ENCODE peak calls at places on chromosomes 1 and 21, in eight cellular contexts. S is A549, Z is adrenal gland, L is GM12892, D is esophagus squamous epithelium, Q is HCT116, O is stomach, F is body of pancreas. M is an unnamed sample.

GRCh38 chr1:6448749-6449631 is 17.0 kb downstream of the TNFRSF25 start:
- DNase-seq in S (no peak), Z (no peak), L (no peak), D (no peak), Q (no peak), O (peak; percentile 50), F (no peak), M (no peak)

GRCh38 chr1:246947255-246947654 is 15.5 kb upstream of the AHCTF1 start:
- DNase-seq in S (no peak), Z (peak; percentile 68), L (no peak), D (no peak), Q (no peak), O (peak; percentile 26), F (peak; percentile 23), M (no peak)

GRCh38 chr1:95126846-95127245 is 9.7 kb downstream of the TLCD4 start:
- DNase-seq in S (no peak), Z (no peak), L (no peak), D (no peak), Q (no peak), O (no peak), F (no peak), M (no peak)

GRCh38 chr1:62438163-62438562 is 1.3 kb downstream of the USP1 start:
- DNase-seq in S (no peak), Z (no peak), L (no peak), D (no peak), Q (no peak), O (no peak), F (no peak), M (no peak)

GRCh38 chr1:153087692-153088091 is 6.6 kb downstream of the SPRR2E start:
- DNase-seq in S (no peak), Z (no peak), L (no peak), D (no peak), Q (no peak), O (no peak), F (no peak), M (no peak)

GRCh38 chr1:16925635-16926490 is 4.1 kb downstream of the CROCC start:
- DNase-seq in S (no peak), Z (no peak), L (no peak), D (no peak), Q (no peak), O (no peak), F (no peak), M (no peak)

GRCh38 chr1:56376188-56376984 is 203.0 kb downstream of the PLPP3 start:
- DNase-seq in S (no peak), Z (no peak), L (no peak), D (no peak), Q (peak; percentile 19), O (peak; percentile 26), F (no peak), M (peak; percentile 52)

GRCh38 chr1:67760030-67760821 is 73.0 kb downstream of the GNG12 start:
- DNase-seq in S (peak; percentile 62), Z (peak; percentile 50), L (peak; percentile 42), D (no peak), Q (peak; percentile 54), O (peak; percentile 76), F (peak; percentile 66), M (no peak)

GRCh38 chr21:38080888-38081287 is 164.6 kb upstream of the KCNJ6 start:
- DNase-seq in S (no peak), Z (no peak), L (no peak), D (no peak), Q (no peak), O (no peak), F (no peak), M (no peak)

GRCh38 chr1:14476170-14476955 is 122.1 kb upstream of the KAZN start:
- DNase-seq in S (no peak), Z (no peak), L (no peak), D (no peak), Q (no peak), O (no peak), F (no peak), M (peak; percentile 49)

GRCh38 chr1:44576456-44577150 is 97.7 kb downstream of the TMEM53 start:
- DNase-seq in S (no peak), Z (no peak), L (no peak), D (no peak), Q (no peak), O (no peak), F (no peak), M (no peak)

GRCh38 chr1:206486995-206487788 is 16.9 kb downstream of the IKBKE start:
- DNase-seq in S (no peak), Z (no peak), L (no peak), D (no peak), Q (no peak), O (no peak), F (no peak), M (no peak)

GRCh38 chr1:228405200-228405978 is 1.2 kb downstream of the TRIM11 start:
- DNase-seq in S (no peak), Z (no peak), L (no peak), D (no peak), Q (no peak), O (no peak), F (no peak), M (no peak)

GRCh38 chr1:228405979-228406265 is 713 bp downstream of the TRIM11 start:
- DNase-seq in S (no peak), Z (no peak), L (no peak), D (no peak), Q (no peak), O (no peak), F (no peak), M (no peak)

GRCh38 chr1:228408041-228408868 is 1.6 kb upstream of the TRIM11 start:
- DNase-seq in S (no peak), Z (no peak), L (no peak), D (no peak), Q (no peak), O (no peak), F (no peak), M (no peak)

GRCh38 chr1:228408869-228409805 is 2.5 kb upstream of the TRIM11 start:
- DNase-seq in S (no peak), Z (no peak), L (no peak), D (no peak), Q (no peak), O (no peak), F (no peak), M (no peak)

DNA sequence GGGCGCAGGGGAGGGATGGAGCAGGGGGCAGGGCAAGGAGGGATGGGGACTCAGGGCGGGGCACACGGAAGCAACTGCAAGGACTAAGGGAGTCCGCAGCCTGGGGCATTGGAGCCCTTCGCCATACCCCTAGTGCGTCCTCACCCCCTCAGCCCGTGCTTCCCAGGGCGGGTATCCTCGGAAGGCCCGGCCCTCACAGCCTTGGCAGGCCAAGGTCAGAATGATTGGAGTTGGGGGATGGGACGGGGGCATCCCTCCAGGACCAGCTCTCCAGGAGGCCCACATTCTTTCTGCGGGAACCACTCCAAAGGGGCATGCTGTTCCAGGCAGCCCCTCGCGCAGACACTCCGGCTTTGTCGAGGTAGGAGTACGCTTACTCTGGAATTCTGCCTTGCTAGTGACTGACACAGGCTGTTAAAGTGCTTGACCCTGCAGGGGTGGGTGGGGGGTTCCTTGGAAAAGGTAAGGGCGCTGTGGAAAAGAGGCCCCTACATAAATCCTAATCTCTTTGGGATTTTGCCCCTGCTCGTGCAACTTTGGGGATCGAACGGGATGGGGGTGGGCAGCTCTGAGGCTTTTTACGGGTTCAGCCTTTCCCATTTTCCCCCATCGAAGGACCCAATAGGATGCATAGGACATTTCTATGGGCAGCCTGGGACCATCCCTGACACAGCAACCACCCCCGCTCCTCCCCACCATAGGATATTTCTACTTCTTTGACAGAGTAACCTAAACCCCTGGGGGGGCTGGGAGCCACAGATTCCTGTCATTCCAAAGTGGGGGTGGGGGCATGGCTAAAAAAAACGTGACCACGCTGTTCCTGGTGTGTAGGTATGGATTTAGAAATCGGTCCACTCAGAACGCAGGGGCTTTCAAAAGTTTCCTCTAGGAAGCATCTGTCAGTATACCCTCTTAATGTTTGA is 744 bp upstream of the TRIM11 start:
- DNase-seq in S (no peak), Z (no peak), L (no peak), D (no peak), Q (no peak), O (no peak), F (no peak), M (no peak)
- TF ChIP-seq POLR2A in S (peak; percentile 61), Z (no peak), L (no peak), D (no peak), Q (no peak), O (no peak), F (no peak), M (peak; percentile 69)

DNA sequence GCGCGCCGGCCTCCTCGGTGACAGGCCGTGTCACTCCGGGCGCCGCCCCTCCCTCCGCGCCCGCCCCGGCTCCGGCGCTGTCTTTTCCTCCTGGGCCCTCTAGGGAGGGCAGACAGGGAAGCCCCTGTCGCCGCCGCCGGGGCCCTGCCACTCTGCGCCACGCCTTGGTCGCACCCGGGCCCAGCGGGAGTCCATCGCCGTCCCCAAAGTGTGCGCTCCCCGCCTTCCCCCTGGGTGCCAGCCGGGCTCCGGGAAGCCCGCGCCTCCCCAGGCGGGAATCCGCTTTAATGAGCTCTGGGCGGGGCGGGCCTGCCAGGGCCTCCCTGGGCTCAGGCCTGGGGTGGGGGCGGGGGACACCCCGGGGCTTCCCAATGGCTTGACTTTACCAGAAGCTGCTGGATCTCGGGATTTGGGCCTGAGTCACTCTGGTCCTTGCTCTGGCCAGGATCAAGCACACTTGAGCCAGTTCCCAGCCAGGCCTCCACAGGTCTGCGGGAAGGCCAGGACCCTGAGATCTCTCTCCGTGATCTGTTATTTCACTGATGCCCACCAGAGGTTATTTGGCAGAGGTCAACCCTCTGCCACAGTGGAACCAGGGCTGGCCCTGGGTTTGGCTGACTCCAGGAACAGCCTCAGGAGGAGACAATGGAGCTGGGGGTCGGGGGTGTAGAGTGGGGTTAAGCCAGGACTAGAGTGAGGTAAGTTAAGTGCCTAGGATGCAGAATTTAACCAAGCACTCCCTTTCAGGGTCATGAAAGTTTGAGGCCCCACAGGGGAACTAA is 178.4 kb upstream of the EDN2 start:
- DNase-seq in S (peak; percentile 23), Z (peak; percentile 67), L (peak; percentile 54), D (no peak), Q (no peak), O (no peak), F (peak; percentile 36), M (peak; percentile 96)
- TF ChIP-seq POLR2A in S (no peak), Z (no peak), L (peak; percentile 38), D (no peak), Q (no peak), O (no peak), F (no peak), M (peak; percentile 13)

DNA sequence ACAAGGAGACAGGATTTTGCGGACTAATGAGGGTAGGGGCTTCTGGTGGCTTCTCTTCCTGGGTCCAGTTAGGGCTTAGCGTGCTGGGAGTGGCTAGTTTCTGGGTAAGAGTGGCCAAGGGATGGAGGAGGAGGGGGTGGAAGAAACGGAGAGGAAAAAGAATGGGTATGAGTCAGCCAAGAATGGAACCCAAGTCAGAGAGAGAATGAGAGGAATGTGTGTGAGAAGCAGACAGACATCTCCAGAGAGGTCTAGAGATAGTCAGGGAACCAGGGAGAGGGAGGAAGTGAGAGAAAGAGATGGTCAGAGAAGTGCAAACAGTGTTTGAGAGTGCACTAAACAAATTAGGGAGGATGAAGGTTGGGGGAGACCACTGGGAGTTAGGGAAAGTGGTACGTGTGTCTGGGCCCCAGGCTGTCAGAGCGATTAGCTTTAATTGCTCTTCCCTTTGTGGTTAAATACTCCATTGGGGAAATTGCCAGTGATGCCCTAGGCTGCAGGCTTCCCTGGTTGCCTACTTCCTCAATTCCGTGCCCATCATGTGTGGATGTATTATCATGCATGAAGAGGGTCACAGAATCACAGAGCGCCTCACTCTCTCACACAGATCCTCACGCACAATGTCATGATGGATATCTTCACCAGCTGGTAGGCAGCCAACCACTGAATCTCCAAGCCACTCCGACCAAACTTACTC is 1.4 kb downstream of the PEA15 start:
- DNase-seq in S (peak; percentile 50), Z (no peak), L (no peak), D (no peak), Q (no peak), O (no peak), F (no peak), M (peak; percentile 95)
- TF ChIP-seq POLR2A in S (no peak), Z (no peak), L (no peak), D (no peak), Q (no peak), O (no peak), F (no peak), M (no peak)

GRCh38 chr1:159009704-159010361 is at the start of gene IFI16:
- DNase-seq in S (peak; percentile 19), Z (peak; percentile 86), L (peak; percentile 15), D (no peak), Q (no peak), O (no peak), F (no peak), M (peak; percentile 27)
- TF ChIP-seq POLR2A in S (no peak), Z (peak; percentile 86), L (peak; percentile 96), D (no peak), Q (no peak), O (no peak), F (no peak), M (peak; percentile 23)